ENCODE peak calls at places on chromosomes 5 and 9, in four cellular contexts. One of them, this sample, is unnamed.

GRCh38 chr5:135232958-135233357 is 166.1 kb downstream of the MACROH2A1 start:
- DNase-seq in K562: no peak
- DNase-seq in HepG2: no peak
- DNase-seq in GM12878: no peak
- DNase-seq in this sample: no peak

GRCh38 chr9:109387206-109387605 is 66.3 kb upstream of the EPB41L4B start:
- DNase-seq in K562: no peak
- DNase-seq in HepG2: no peak
- DNase-seq in GM12878: no peak
- DNase-seq in this sample: no peak

GRCh38 chr5:178349147-178349527 is 116.5 kb upstream of the PHYKPL start:
- DNase-seq in K562: no peak
- DNase-seq in HepG2: no peak
- DNase-seq in GM12878: no peak
- DNase-seq in this sample: peak; percentile 95

GRCh38 chr5:76326559-76327351 is 76.3 kb upstream of the IQGAP2 start:
- DNase-seq in K562: no peak
- DNase-seq in HepG2: no peak
- DNase-seq in GM12878: no peak
- DNase-seq in this sample: no peak

GRCh38 chr5:140318778-140319177 is 15.9 kb upstream of the PFDN1 start:
- DNase-seq in K562: no peak
- DNase-seq in HepG2: no peak
- DNase-seq in GM12878: no peak
- DNase-seq in this sample: no peak

GRCh38 chr9:20930836-20931235 is 100.6 kb downstream of the HACD4 start:
- DNase-seq in K562: no peak
- DNase-seq in HepG2: no peak
- DNase-seq in GM12878: no peak
- DNase-seq in this sample: no peak

GRCh38 chr5:141508440-141508807 is 19.5 kb downstream of the PCDHGC5 start:
- DNase-seq in K562: no peak
- DNase-seq in HepG2: no peak
- DNase-seq in GM12878: no peak
- DNase-seq in this sample: no peak

GRCh38 chr9:93645149-93645889 is 68.9 kb downstream of the PHF2 start:
- DNase-seq in K562: no peak
- DNase-seq in HepG2: no peak
- DNase-seq in GM12878: no peak
- DNase-seq in this sample: no peak

GRCh38 chr5:154444559-154445421 is 1.0 kb upstream of the SAP30L start:
- DNase-seq in K562: peak; percentile 32
- DNase-seq in HepG2: no peak
- DNase-seq in GM12878: no peak
- DNase-seq in this sample: peak; percentile 57

GRCh38 chr5:11149136-11149535 is 388.1 kb upstream of the DAP start:
- DNase-seq in K562: no peak
- DNase-seq in HepG2: no peak
- DNase-seq in GM12878: no peak
- DNase-seq in this sample: no peak

GRCh38 chr9:98130576-98131228 is 11.7 kb upstream of the TRIM14 start:
- DNase-seq in K562: no peak
- DNase-seq in HepG2: no peak
- DNase-seq in GM12878: no peak
- DNase-seq in this sample: no peak

GRCh38 chr5:178386532-178386931 is 153.9 kb upstream of the PHYKPL start:
- DNase-seq in K562: no peak
- DNase-seq in HepG2: no peak
- DNase-seq in GM12878: no peak
- DNase-seq in this sample: peak; percentile 27

GRCh38 chr9:27548055-27548741 is 18.6 kb upstream of the MOB3B start:
- DNase-seq in K562: no peak
- DNase-seq in HepG2: no peak
- DNase-seq in GM12878: no peak
- DNase-seq in this sample: peak; percentile 38

GRCh38 chr9:70387663-70388062 is 26.8 kb downstream of the KLF9 start:
- DNase-seq in K562: no peak
- DNase-seq in HepG2: no peak
- DNase-seq in GM12878: no peak
- DNase-seq in this sample: no peak

GRCh38 chr5:115096034-115096769 is 73.5 kb downstream of the TRIM36 start:
- DNase-seq in K562: no peak
- DNase-seq in HepG2: no peak
- DNase-seq in GM12878: no peak
- DNase-seq in this sample: no peak

GRCh38 chr9:138112090-138112748 is 234.6 kb downstream of the CACNA1B start:
- DNase-seq in K562: no peak
- DNase-seq in HepG2: no peak
- DNase-seq in GM12878: no peak
- DNase-seq in this sample: no peak

GRCh38 chr9:69223605-69224004 is 49.5 kb downstream of the TJP2 start:
- DNase-seq in K562: peak; percentile 57
- DNase-seq in HepG2: peak; percentile 52
- DNase-seq in GM12878: no peak
- DNase-seq in this sample: peak; percentile 73

GRCh38 chr9:91474656-91475055 is 51.0 kb upstream of the NFIL3 start:
- DNase-seq in K562: no peak
- DNase-seq in HepG2: no peak
- DNase-seq in GM12878: no peak
- DNase-seq in this sample: no peak

GRCh38 chr5:168649306-168649705 is 70.1 kb upstream of the PANK3 start:
- DNase-seq in K562: no peak
- DNase-seq in HepG2: no peak
- DNase-seq in GM12878: no peak
- DNase-seq in this sample: no peak

GRCh38 chr5:65926893-65927292 is 518 bp downstream of the ERBIN start:
- DNase-seq in K562: no peak
- DNase-seq in HepG2: no peak
- DNase-seq in GM12878: no peak
- DNase-seq in this sample: no peak

GRCh38 chr5:38777111-38777510 is 68.7 kb upstream of the OSMR start:
- DNase-seq in K562: no peak
- DNase-seq in HepG2: no peak
- DNase-seq in GM12878: no peak
- DNase-seq in this sample: no peak

GRCh38 chr5:117800261-117800660 is 1188.1 kb downstream of the DTWD2 start:
- DNase-seq in K562: no peak
- DNase-seq in HepG2: no peak
- DNase-seq in GM12878: no peak
- DNase-seq in this sample: no peak

GRCh38 chr9:126157409-126157808 is 169.2 kb upstream of the MVB12B start:
- DNase-seq in K562: no peak
- DNase-seq in HepG2: no peak
- DNase-seq in GM12878: no peak
- DNase-seq in this sample: no peak
- TF ChIP-seq NFIC in K562: no peak
- TF ChIP-seq NFIC in HepG2: no peak
- TF ChIP-seq NFIC in GM12878: no peak
- TF ChIP-seq NFIC in this sample: no peak

GRCh38 chr5:61371474-61371873 is 39.4 kb downstream of the ZSWIM6 start:
- DNase-seq in K562: no peak
- DNase-seq in HepG2: no peak
- DNase-seq in GM12878: no peak
- DNase-seq in this sample: no peak
- TF ChIP-seq NFIC in K562: no peak
- TF ChIP-seq NFIC in HepG2: no peak
- TF ChIP-seq NFIC in GM12878: no peak
- TF ChIP-seq NFIC in this sample: no peak

GRCh38 chr9:101631892-101632291 is 37.1 kb upstream of the PPP3R2 start:
- DNase-seq in K562: no peak
- DNase-seq in HepG2: no peak
- DNase-seq in GM12878: no peak
- DNase-seq in this sample: no peak
- TF ChIP-seq NFIC in K562: no peak
- TF ChIP-seq NFIC in HepG2: no peak
- TF ChIP-seq NFIC in GM12878: no peak
- TF ChIP-seq NFIC in this sample: no peak

GRCh38 chr9:127172066-127172707 is 49.8 kb upstream of the ANGPTL2 start:
- DNase-seq in K562: no peak
- DNase-seq in HepG2: no peak
- DNase-seq in GM12878: no peak
- DNase-seq in this sample: no peak
- TF ChIP-seq NFIC in K562: no peak
- TF ChIP-seq NFIC in HepG2: no peak
- TF ChIP-seq NFIC in GM12878: no peak
- TF ChIP-seq NFIC in this sample: no peak

GRCh38 chr9:77161191-77161590 is 16.1 kb upstream of the VPS13A start:
- DNase-seq in K562: no peak
- DNase-seq in HepG2: no peak
- DNase-seq in GM12878: no peak
- DNase-seq in this sample: no peak
- TF ChIP-seq NFIC in K562: no peak
- TF ChIP-seq NFIC in HepG2: no peak
- TF ChIP-seq NFIC in GM12878: no peak
- TF ChIP-seq NFIC in this sample: no peak

DNA sequence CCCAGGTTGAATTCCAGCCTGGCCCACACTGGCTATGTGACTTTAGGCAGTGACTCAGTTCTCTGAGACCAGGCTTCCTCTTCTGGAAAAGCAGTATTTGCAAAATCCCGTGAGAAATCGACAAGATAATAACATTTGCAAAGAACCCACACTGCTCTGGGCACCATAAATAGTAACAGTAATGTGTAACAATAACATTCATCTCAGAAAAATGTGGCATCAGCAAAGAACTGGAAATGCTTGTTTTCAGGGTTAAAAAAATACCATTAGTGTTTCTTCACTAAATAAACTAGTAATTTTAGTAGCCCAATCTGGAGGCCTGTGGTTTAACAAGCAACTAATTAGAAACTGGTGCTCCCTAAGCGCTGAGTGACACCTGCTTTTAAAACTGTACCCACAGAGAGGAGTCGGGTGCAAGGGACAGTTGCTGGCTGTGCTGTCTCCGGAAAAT is 148.3 kb downstream of the TTLL11 start:
- DNase-seq in K562: no peak
- DNase-seq in HepG2: no peak
- DNase-seq in GM12878: no peak
- DNase-seq in this sample: no peak
- TF ChIP-seq NFIC in K562: no peak
- TF ChIP-seq NFIC in HepG2: no peak
- TF ChIP-seq NFIC in GM12878: no peak
- TF ChIP-seq NFIC in this sample: no peak